ENCODE peak calls at places on chromosomes 13 and 19, in four cellular contexts. H is IMR-90, L is H9, M is H1. R is an unnamed sample.

GRCh38 chr13:31209172-31209818 is 9.5 kb downstream of the B3GLCT start:
- DNase-seq in M (no peak), L (peak; percentile 39), H (peak; percentile 36), R (peak; percentile 77)

GRCh38 chr13:75761373-75761772 is 125.2 kb downstream of the LMO7 start:
- DNase-seq in M (no peak), L (no peak), H (no peak), R (no peak)

GRCh38 chr19:45172173-45172572 is 5.9 kb downstream of the TRAPPC6A start:
- DNase-seq in M (no peak), H (no peak), L (no peak), R (no peak)

GRCh38 chr19:35766571-35767104 is 8.7 kb downstream of the PROSER3 start:
- DNase-seq in H (no peak), L (peak; percentile 29), M (no peak), R (no peak)

GRCh38 chr19:56112313-56112709 is 8.8 kb downstream of the ZNF787 start:
- DNase-seq in M (no peak), H (no peak), L (no peak), R (no peak)

GRCh38 chr13:33188093-33188882 is 97.3 kb downstream of the STARD13 start:
- DNase-seq in L (no peak), H (peak; percentile 57), M (no peak), R (no peak)

GRCh38 chr13:113835461-113836274 is 28.2 kb downstream of the GAS6 start:
- DNase-seq in M (no peak), H (peak; percentile 79), L (no peak), R (peak; percentile 30)

GRCh38 chr19:4295972-4296771 is 6.0 kb downstream of the TMIGD2 start:
- DNase-seq in H (no peak), L (peak; percentile 63), M (no peak), R (no peak)

GRCh38 chr19:46015961-46016425 is 6.9 kb downstream of the PGLYRP1 start:
- DNase-seq in L (no peak), M (peak; percentile 64), H (no peak), R (no peak)

GRCh38 chr13:100636441-100636840 is 38.2 kb downstream of the TMTC4 start:
- DNase-seq in H (no peak), M (no peak), L (no peak), R (no peak)

GRCh38 chr19:47322048-47322447 is 9.9 kb upstream of the C5AR2 start:
- DNase-seq in M (no peak), H (no peak), L (no peak), R (no peak)

GRCh38 chr13:46516624-46517318 is 36.2 kb upstream of the LRCH1 start:
- DNase-seq in H (no peak), M (no peak), L (no peak), R (no peak)

GRCh38 chr19:41853344-41853743 is 6.7 kb upstream of the RPS19 start:
- DNase-seq in M (no peak), H (no peak), L (no peak), R (no peak)
- H3K56ac ChIP-seq in M (no peak overlapping the region), H (no peak overlapping the region), L (no peak overlapping the region), R (no peak overlapping the region)

GRCh38 chr13:105240356-105240755 is 1295.1 kb downstream of the EFNB2 start:
- DNase-seq in H (no peak), M (no peak), L (no peak), R (no peak)
- H3K56ac ChIP-seq in H (no peak overlapping the region), M (no peak overlapping the region), L (no peak overlapping the region), R (no peak overlapping the region)

DNA sequence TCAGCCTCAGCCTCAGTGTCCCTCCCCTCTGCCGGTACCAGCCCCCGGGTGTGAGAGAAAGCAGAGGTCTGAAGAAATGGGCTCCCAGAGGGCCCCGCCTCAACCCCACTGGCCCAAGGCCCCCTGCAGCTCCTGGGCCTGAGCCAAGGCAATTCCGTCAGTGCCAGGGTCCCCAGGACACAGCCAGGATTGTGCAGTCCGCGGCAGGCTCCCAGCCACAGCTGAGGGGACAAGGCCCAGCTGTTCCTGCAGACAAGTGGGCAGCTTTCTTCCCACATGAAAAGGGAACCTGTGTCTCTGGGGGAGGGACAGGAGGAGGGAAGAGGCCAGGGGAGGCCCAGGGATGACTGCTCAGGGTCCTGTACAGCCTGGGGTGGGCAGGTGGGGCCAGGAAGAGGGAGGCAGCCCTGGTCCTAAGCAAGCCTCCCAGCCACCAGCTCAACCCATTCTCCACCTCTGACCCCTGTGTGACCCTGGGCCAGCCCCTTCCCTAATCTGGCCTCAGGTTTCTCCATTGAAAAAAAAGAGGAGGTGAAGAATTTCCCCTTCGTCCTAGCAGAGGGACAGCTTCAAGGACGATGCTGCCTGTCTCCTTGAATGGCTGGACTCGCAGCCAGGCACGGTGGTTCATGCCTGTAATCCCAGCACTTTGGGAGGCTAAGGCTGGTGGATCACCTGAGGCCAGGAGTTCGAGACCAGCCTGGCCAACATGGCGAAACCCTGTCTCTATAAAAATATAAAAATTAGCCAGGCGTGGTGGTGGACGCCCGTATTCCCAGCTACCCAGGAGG is 20.6 kb upstream of the VSTM2B start:
- DNase-seq in M (no peak), H (no peak), L (no peak), R (no peak)
- H3K56ac ChIP-seq in M (no peak overlapping the region), H (no peak overlapping the region), L (no peak overlapping the region), R (no peak overlapping the region)

GRCh38 chr19:29727906-29728305 is 12.8 kb upstream of the C19orf12 start:
- DNase-seq in M (no peak), L (no peak), H (no peak), R (no peak)

GRCh38 chr19:29735821-29736220 is 20.8 kb upstream of the C19orf12 start:
- DNase-seq in L (no peak), M (no peak), H (no peak), R (no peak)

GRCh38 chr19:29731331-29731850 is 16.3 kb upstream of the C19orf12 start:
- DNase-seq in L (no peak), M (no peak), H (no peak), R (no peak)
- H3K56ac ChIP-seq in L (no peak overlapping the region), M (no peak overlapping the region), H (no peak overlapping the region), R (no peak overlapping the region)

DNA sequence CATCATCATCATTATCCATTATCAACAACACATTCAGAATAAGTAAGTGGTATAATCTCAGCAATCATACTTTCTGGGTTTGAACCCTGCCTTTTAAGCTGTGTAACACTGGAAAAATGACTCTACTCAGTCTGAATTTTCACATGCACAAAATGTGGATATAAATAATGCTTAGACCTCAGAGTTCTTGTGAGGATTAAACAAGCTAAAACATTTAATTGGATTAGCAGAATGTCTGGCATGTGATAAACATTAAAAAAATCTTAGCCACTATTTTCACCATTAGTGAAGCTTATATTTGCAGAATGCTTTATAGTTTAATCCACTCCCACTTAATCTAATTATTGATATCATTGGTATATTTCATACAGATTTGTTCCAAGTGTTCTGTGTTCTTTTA is 412.3 kb downstream of the RFC3 start:
- DNase-seq in M (no peak), L (no peak), H (no peak), R (no peak)
- H3K56ac ChIP-seq in M (no peak overlapping the region), L (no peak overlapping the region), H (no peak overlapping the region), R (no peak overlapping the region)

DNA sequence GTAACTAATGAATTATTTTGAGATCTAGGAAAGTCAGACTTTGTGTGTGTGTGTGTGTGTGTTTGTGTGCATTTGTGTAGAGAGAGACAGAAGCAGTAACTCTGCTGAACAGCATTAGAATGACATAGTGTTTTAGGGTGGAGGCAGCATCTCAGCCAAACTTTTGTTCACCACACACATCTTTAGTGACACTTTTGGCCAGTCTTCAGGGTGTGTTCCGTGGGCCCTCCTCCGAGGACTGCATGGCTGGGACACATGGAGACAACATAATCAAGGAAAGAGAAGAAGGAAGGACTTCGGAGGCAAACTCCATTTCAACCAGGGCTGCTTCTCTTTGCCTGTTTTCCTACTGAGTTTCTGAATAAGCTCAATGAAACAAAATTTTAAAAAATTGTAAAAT is 205.1 kb downstream of the LHFPL6 start:
- DNase-seq in H (no peak), L (no peak), M (no peak), R (no peak)
- H3K56ac ChIP-seq in H (no peak overlapping the region), L (no peak overlapping the region), M (no peak overlapping the region), R (no peak overlapping the region)

DNA sequence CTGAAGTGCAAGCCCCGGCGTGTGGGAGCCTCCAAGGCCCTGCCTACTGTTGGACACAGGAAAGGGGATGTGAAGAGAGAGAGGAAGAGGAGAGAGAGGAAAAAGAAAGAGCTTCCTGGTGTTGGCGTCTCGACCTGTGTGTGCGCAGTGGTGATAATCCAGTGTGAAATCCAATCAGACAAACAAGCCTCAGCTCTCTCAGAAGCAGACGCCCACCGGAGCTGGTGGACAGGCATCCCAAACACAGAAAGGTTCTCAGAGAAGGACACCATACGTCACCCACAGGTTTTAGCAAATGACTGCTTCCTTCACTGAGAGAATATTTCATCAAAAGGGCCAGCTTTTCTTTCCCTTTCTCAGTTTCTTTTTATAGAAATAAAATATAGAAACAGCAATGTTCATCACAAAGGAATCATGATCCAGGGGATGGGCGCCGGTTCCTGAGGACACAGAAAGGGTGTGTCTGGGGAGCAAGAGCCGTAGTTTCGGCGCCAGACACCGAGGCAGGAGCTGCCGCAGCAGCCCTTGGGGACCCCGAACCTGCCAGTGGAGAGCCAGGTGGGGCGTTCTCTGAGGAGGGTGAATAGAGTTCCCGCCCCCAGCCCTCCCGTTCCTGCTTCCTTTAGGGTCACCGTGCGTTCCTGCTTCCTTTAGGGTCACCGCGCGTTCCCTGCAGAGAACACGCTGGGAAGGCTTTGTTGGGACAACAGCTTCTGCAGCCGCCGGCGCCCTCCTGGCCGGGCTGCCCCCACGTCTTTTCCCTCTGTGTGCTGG is 145.8 kb upstream of the SOX1 start:
- DNase-seq in L (peak; percentile 32), M (no peak), H (no peak), R (no peak)
- H3K56ac ChIP-seq in L (no peak overlapping the region), M (no peak overlapping the region), H (no peak overlapping the region), R (no peak overlapping the region)

DNA sequence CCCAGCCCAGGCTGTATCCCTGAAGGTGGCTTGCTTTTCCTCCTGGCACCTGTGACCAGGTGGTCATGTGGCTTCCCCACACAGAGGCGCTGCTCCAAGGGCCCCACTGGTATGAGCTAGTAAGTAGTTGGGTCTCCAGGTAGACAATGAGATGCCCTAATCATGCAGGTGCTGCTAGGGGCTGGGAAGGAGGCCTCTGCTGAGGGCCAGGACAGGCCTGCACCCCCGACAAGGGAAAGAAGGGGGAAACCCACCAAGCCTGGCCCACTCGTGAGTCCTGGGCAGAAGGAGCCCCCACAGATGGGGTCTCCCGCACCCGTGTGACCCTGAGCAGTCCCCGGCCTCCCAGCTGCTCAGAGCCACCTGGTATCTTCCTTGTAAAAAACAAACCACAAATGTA is 13.2 kb downstream of the PEX11G start:
- DNase-seq in M (no peak), H (no peak), L (no peak), R (no peak)
- H3K56ac ChIP-seq in M (no peak overlapping the region), H (no peak overlapping the region), L (no peak overlapping the region), R (no peak overlapping the region)

DNA sequence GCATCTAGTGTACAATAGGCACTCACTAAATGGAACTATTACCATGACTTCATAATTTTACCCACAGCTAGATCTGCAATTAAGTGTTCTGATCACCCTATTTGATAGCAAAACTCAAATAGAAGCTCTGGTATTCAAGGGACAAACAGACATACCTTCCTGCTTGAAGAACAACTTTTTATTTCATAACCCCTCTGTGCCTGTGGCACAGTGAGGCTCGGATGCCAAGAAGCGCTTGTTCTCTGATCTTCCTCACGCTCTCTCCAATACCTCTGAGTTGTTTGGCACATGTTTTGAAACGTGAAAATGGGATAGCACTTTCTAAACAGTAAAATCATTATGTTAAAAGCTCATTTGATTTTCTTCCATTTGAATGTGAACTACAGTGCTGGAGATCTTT is 232.0 kb downstream of the KLF5 start:
- DNase-seq in L (no peak), H (no peak), M (no peak), R (no peak)
- H3K56ac ChIP-seq in L (no peak overlapping the region), H (no peak overlapping the region), M (no peak overlapping the region), R (no peak overlapping the region)

DNA sequence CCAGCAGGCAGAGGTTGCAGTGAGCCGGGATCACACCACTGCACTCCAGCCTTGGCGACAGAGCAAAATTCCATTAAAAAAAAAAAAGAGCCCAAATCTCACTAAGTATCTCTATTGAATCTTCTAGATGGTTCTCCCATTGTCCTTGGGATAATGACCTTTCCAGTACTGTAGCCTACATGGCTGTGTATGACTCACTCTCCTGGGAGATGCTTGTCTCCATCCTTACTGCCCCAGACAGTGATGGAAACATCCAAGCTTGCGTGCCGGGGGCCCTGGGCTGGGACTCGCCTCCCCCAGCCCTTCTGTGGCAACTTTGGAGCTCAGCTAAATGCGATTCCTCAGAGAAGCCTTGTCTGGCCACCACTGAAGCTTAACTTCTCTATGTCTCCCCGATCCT is 49.7 kb downstream of the NWD1 start:
- DNase-seq in M (no peak), H (no peak), L (no peak), R (no peak)
- H3K56ac ChIP-seq in M (no peak overlapping the region), H (no peak overlapping the region), L (no peak overlapping the region), R (no peak overlapping the region)